ENCODE peak calls at places on chromosome X, in six cellular contexts. F is Right ventricle myocardium superior; I is tibial artery; N is lower lobe of right lung; X is head of caudate nucleus; U is stimulated activated CD4-positive, alpha-beta T cell treated with anti-CD3 and anti-CD28 coated beads, Interleukin-2, amount 100 ng/mL, for 24 hours. Y is an unnamed sample.

GRCh38 chrX:6021316-6022091 is 207.2 kb downstream of the NLGN4X start:
- DNase-seq in F (no peak), I (no peak), N (no peak), X (no peak), U (peak; percentile 10), Y (peak; percentile 87)

GRCh38 chrX:259692-260355 is 21.4 kb upstream of the PLCXD1 start:
- DNase-seq in F (no peak), I (no peak), N (peak; percentile 30), X (no peak), U (no peak), Y (no peak)

GRCh38 chrX:100643943-100644587 is at the start of gene SRPX2:
- DNase-seq in F (peak; percentile 43), I (peak; percentile 76), N (peak; percentile 41), X (peak; percentile 7), U (no peak), Y (no peak)

GRCh38 chrX:1751781-1752180 is 136.9 kb downstream of the ASMT start:
- DNase-seq in F (no peak), I (no peak), N (no peak), X (no peak), U (no peak), Y (no peak)

GRCh38 chrX:20128678-20129077 is 12.0 kb upstream of the MAP7D2 start:
- DNase-seq in F (no peak), I (no peak), N (no peak), X (no peak), U (no peak), Y (no peak)

GRCh38 chrX:30910124-30910860 is 21.2 kb upstream of the TAB3 start:
- DNase-seq in F (no peak), I (no peak), N (no peak), X (no peak), U (peak; percentile 1), Y (peak; percentile 53)

GRCh38 chrX:106901781-106902219 is 1.3 kb downstream of the RIPPLY1 start:
- DNase-seq in F (no peak), I (no peak), N (no peak), X (no peak), U (no peak), Y (no peak)

GRCh38 chrX:5829060-5829459 is 399.6 kb downstream of the NLGN4X start:
- DNase-seq in F (no peak), I (no peak), N (no peak), X (no peak), U (no peak), Y (no peak)

GRCh38 chrX:15188039-15188438 is 81.8 kb downstream of the ASB9 start:
- DNase-seq in F (no peak), I (no peak), N (no peak), X (no peak), U (no peak), Y (peak; percentile 78)

GRCh38 chrX:118756111-118756510 is 28.7 kb downstream of the IL13RA1 start:
- DNase-seq in F (no peak), I (no peak), N (no peak), X (no peak), U (no peak), Y (no peak)